ENCODE peak calls at places on chromosomes 12 and 14, in five cellular contexts. C, J, U, A and R are unnamed samples.

GRCh38 chr14:31419179-31420012 is 954 bp downstream of the HEATR5A start:
- DNase-seq in C (no peak), J (peak; percentile 37), U (no peak), A (no peak), R (no peak)

GRCh38 chr14:37992489-37992888 is 215.2 kb upstream of the SSTR1 start:
- DNase-seq in C (no peak), J (no peak), U (no peak), A (no peak), R (no peak)

GRCh38 chr12:96810057-96810456 is 97.0 kb upstream of the NEDD1 start:
- DNase-seq in C (no peak), J (no peak), U (no peak), A (no peak), R (no peak)

GRCh38 chr12:118980407-118981014 is 830 bp upstream of the SRRM4 start:
- DNase-seq in C (no peak), J (no peak), U (peak; percentile 85), A (no peak), R (no peak)

GRCh38 chr12:55738113-55739024 is 4.6 kb upstream of the GDF11 start:
- DNase-seq in C (peak; percentile 80), J (peak; percentile 82), U (peak; percentile 98), A (peak; percentile 57), R (no peak)

GRCh38 chr12:57129311-57130288 is 1.3 kb downstream of the LRP1 start:
- DNase-seq in C (no peak), J (no peak), U (peak; percentile 84), A (no peak), R (no peak)

GRCh38 chr14:85934123-85934885 is 404.4 kb downstream of the FLRT2 start:
- DNase-seq in C (no peak), J (no peak), U (no peak), A (no peak), R (peak; percentile 68)

GRCh38 chr12:125180144-125180543 is 114.9 kb downstream of the AACS start:
- DNase-seq in C (no peak), J (no peak), U (no peak), A (no peak), R (no peak)

GRCh38 chr12:120397827-120398563 is 29.0 kb upstream of the MSI1 start:
- DNase-seq in C (no peak), J (no peak), U (peak; percentile 74), A (no peak), R (no peak)

GRCh38 chr12:28440209-28440608 is 250.0 kb downstream of the CCDC91 start:
- DNase-seq in C (no peak), J (no peak), U (no peak), A (no peak), R (no peak)

GRCh38 chr14:24334431-24335271 is at the start of gene ADCY4:
- DNase-seq in C (peak; percentile 68), J (no peak), U (peak; percentile 72), A (no peak), R (no peak)

GRCh38 chr14:25943329-25943728 is 654.5 kb downstream of the NOVA1 start:
- DNase-seq in C (no peak), J (no peak), U (no peak), A (no peak), R (no peak)

GRCh38 chr12:119681953-119682352 is 14.0 kb downstream of the PRKAB1 start:
- DNase-seq in C (no peak), J (no peak), U (no peak), A (no peak), R (no peak)

GRCh38 chr14:75711796-75712211 is 50.8 kb downstream of the TTLL5 start:
- DNase-seq in C (peak; percentile 58), J (peak; percentile 85), U (peak; percentile 86), A (no peak), R (no peak)

GRCh38 chr12:124390442-124391116 is 95.7 kb downstream of the RFLNA start:
- DNase-seq in C (peak; percentile 66), J (peak; percentile 82), U (no peak), A (no peak), R (no peak)

GRCh38 chr12:27542628-27543027 is 18.6 kb downstream of the PPFIBP1 start:
- DNase-seq in C (no peak), J (peak; percentile 97), U (no peak), A (no peak), R (no peak)

GRCh38 chr12:67202344-67203012 is 66.7 kb upstream of the CAND1 start:
- DNase-seq in C (no peak), J (no peak), U (no peak), A (no peak), R (no peak)

GRCh38 chr12:110224379-110225304 is 56.4 kb upstream of the ATP2A2 start:
- DNase-seq in C (no peak), J (peak; percentile 89), U (no peak), A (no peak), R (no peak)

GRCh38 chr12:77845831-77846230 is 15.1 kb downstream of the NAV3 start:
- DNase-seq in C (no peak), J (peak; percentile 44), U (no peak), A (no peak), R (no peak)

GRCh38 chr12:105480162-105480561 is 149.7 kb downstream of the C12orf75 start:
- DNase-seq in C (no peak), J (peak; percentile 31), U (peak; percentile 62), A (no peak), R (no peak)

GRCh38 chr14:61642246-61642982 is 52.9 kb upstream of the HIF1A start:
- DNase-seq in C (no peak), J (peak; percentile 68), U (no peak), A (no peak), R (no peak)

GRCh38 chr12:101599771-101600486 is 5.2 kb downstream of the MYBPC1 start:
- DNase-seq in C (no peak), J (no peak), U (no peak), A (no peak), R (no peak)

GRCh38 chr12:50387972-50388478 is 8.4 kb downstream of the FAM186A start:
- DNase-seq in C (no peak), J (no peak), U (peak; percentile 72), A (no peak), R (no peak)

GRCh38 chr14:101740981-101741380 is 20.5 kb upstream of the PPP2R5C start:
- DNase-seq in C (no peak), J (no peak), U (no peak), A (no peak), R (no peak)

GRCh38 chr12:97967831-97968230 is 505.2 kb downstream of the RMST start:
- DNase-seq in C (no peak), J (no peak), U (no peak), A (no peak), R (no peak)

DNA sequence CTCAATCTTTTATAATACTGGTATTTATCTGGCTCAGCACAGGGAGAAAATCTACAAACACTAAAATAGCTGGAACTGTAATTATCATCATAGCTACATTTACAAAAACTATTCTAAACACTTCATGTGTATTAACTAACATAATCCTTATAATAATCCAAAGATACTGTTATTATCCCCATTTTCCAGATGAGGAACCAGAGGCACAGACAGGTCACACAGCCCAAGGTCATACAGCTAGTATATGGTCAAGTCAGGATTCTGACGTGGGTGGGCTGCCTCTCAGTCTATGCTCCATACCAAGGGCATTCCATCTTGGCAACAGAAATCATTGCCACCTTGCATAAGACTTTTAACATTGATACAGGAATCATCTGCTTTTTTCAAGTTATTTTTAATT is 11.4 kb downstream of the FERMT2 start:
- DNase-seq in C (no peak), J (no peak), U (no peak), A (no peak), R (no peak)
- H3K4me1 ChIP-seq in C (peaks cover 96% of the 10 kb centered on the region), J (peaks cover 9% of the 10 kb centered on the region), U (no peaks in the 10 kb centered on the region), A (no peaks in the 10 kb centered on the region), R (no peaks in the 10 kb centered on the region)

GRCh38 chr14:80637726-80638619 is 303.6 kb downstream of the CEP128 start:
- DNase-seq in C (no peak), J (no peak), U (no peak), A (no peak), R (no peak)
- H3K27ac ChIP-seq in C (no peak overlapping the region), J (peak overlapping the region; percentile 92), U (no peak overlapping the region), A (no peak overlapping the region), R (no peak overlapping the region)

DNA sequence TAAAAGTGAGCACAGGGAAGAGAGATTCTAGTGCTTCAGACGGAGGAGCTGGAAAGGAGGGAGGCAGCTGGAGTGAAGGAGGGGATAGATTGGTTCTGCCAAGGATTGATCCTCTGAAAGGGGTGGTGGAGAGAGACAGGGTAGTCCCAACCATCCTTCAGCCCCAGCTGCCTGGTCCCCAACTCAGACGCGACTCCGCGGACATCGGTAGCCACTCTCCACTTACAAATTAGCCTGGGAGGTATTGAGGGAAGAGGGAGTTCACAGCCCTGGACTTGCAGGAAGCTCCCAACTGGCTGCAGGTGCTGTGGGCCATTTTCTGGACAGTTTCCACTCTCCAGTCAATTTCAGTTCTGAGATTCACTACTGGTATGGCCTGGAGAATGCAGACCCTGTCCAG is 1.2 kb downstream of the PLEKHD1 start:
- DNase-seq in C (no peak), J (no peak), U (no peak), A (no peak), R (no peak)
- H3K27me3 ChIP-seq in C (peaks cover 65% of the 10 kb centered on the region), J (peaks cover 82% of the 10 kb centered on the region), U (peaks cover 62% of the 10 kb centered on the region), A (peaks cover 14% of the 10 kb centered on the region), R (no peaks in the 10 kb centered on the region)

GRCh38 chr12:47824198-47824597 is 4.5 kb upstream of the HDAC7 start:
- DNase-seq in C (no peak), J (no peak), U (no peak), A (no peak), R (peak; percentile 60)
- H3K4me1 ChIP-seq in C (peaks cover 94% of the 10 kb centered on the region), J (peaks cover 28% of the 10 kb centered on the region), U (peaks cover 11% of the 10 kb centered on the region), A (peaks cover 33% of the 10 kb centered on the region), R (peaks cover 89% of the 10 kb centered on the region)

GRCh38 chr12:65308601-65309071 is 30.2 kb downstream of the MSRB3 start:
- DNase-seq in C (no peak), J (peak; percentile 45), U (no peak), A (no peak), R (no peak)
- H3K27ac ChIP-seq in C (peak overlapping the region; percentile 33), J (peak overlapping the region; percentile 11), U (no peak overlapping the region), A (no peak overlapping the region), R (no peak overlapping the region)

DNA sequence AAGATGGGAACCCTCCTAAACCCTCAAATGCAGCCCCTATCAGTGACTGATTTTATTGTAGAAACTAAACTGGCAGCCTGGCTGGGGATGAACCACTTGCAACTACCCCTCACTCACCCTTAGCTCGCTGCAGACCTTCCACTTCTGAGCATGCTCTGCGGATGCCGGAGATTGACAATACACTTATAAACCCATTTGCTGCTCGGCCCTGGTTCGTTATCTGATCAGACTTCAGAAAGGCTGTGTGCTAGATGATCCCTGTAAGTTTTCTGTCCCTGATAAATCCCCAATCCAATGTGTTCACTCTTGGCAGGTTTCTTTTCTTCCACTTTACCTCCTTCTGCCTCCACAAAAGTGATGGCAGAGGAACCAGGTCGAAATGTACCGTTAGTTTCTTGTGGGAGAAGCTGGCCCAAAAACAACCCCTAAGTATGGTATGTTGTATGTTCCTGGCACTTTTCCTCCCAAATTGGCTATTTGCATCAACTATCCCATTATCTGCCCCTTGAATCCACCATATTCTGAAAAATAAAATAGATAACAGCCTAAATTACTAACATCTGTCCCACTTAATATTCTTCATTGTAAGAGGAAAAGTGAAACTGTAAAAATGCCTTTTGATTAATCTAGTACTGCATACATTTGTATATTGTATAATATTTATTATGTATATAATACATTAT is 18.8 kb downstream of the RPH3A start:
- DNase-seq in C (no peak), J (no peak), U (peak; percentile 40), A (no peak), R (no peak)
- H3K27me3 ChIP-seq in C (peaks cover 79% of the 10 kb centered on the region), J (no peaks in the 10 kb centered on the region), U (peaks cover 96% of the 10 kb centered on the region), A (no peaks in the 10 kb centered on the region), R (no peaks in the 10 kb centered on the region)